ENCODE peak calls at places on chromosome 3, in ten cellular contexts. One of them, this sample, is unnamed. For H3K27me3, the result is how much of the 10 kb centered on the place peaks cover.

GRCh38 chr3:56693750-56694149 is 10.7 kb upstream of the TASOR start:
- DNase-seq in heart left ventricle: no peak
- DNase-seq in cardiac muscle cell: no peak
- DNase-seq in AG04450: no peak
- DNase-seq in brain microvascular endothelial cell: no peak
- DNase-seq in PC-3: no peak
- DNase-seq in pancreas: no peak
- DNase-seq in transverse colon: peak
- DNase-seq in esophagus squamous epithelium: no peak
- DNase-seq in mammary epithelial cell: no peak
- DNase-seq in this sample: no peak

GRCh38 chr3:8366214-8366613 is 135.4 kb upstream of the LMCD1 start:
- DNase-seq in heart left ventricle: no peak
- DNase-seq in cardiac muscle cell: no peak
- DNase-seq in AG04450: no peak
- DNase-seq in brain microvascular endothelial cell: no peak
- DNase-seq in PC-3: no peak
- DNase-seq in pancreas: no peak
- DNase-seq in transverse colon: no peak
- DNase-seq in esophagus squamous epithelium: no peak
- DNase-seq in mammary epithelial cell: no peak
- DNase-seq in this sample: no peak

GRCh38 chr3:72482589-72483249 is 365.5 kb downstream of the SHQ1 start:
- DNase-seq in heart left ventricle: peak
- DNase-seq in cardiac muscle cell: peak
- DNase-seq in AG04450: peak
- DNase-seq in brain microvascular endothelial cell: peak
- DNase-seq in PC-3: peak
- DNase-seq in pancreas: peak
- DNase-seq in transverse colon: peak
- DNase-seq in esophagus squamous epithelium: peak
- DNase-seq in mammary epithelial cell: peak
- DNase-seq in this sample: peak

GRCh38 chr3:31729573-31729972 is 196.8 kb downstream of the STT3B start:
- DNase-seq in heart left ventricle: no peak
- DNase-seq in cardiac muscle cell: no peak
- DNase-seq in AG04450: no peak
- DNase-seq in brain microvascular endothelial cell: no peak
- DNase-seq in PC-3: no peak
- DNase-seq in pancreas: no peak
- DNase-seq in transverse colon: no peak
- DNase-seq in esophagus squamous epithelium: no peak
- DNase-seq in mammary epithelial cell: no peak
- DNase-seq in this sample: peak

GRCh38 chr3:153977148-153977547 is 144.0 kb upstream of the ARHGEF26 start:
- DNase-seq in heart left ventricle: no peak
- DNase-seq in cardiac muscle cell: no peak
- DNase-seq in AG04450: no peak
- DNase-seq in brain microvascular endothelial cell: peak
- DNase-seq in PC-3: peak
- DNase-seq in pancreas: no peak
- DNase-seq in transverse colon: no peak
- DNase-seq in esophagus squamous epithelium: no peak
- DNase-seq in mammary epithelial cell: no peak
- DNase-seq in this sample: no peak

GRCh38 chr3:15859507-15860013 is 61.8 kb upstream of the ANKRD28 start:
- DNase-seq in heart left ventricle: peak
- DNase-seq in cardiac muscle cell: peak
- DNase-seq in AG04450: peak
- DNase-seq in brain microvascular endothelial cell: peak
- DNase-seq in PC-3: peak
- DNase-seq in pancreas: peak
- DNase-seq in transverse colon: peak
- DNase-seq in esophagus squamous epithelium: peak
- DNase-seq in mammary epithelial cell: peak
- DNase-seq in this sample: peak

GRCh38 chr3:63818282-63819150 is 583 bp upstream of the C3orf49 start:
- DNase-seq in heart left ventricle: no peak
- DNase-seq in cardiac muscle cell: peak
- DNase-seq in AG04450: peak
- DNase-seq in brain microvascular endothelial cell: peak
- DNase-seq in PC-3: peak
- DNase-seq in pancreas: peak
- DNase-seq in transverse colon: peak
- DNase-seq in esophagus squamous epithelium: no peak
- DNase-seq in mammary epithelial cell: peak
- DNase-seq in this sample: peak

GRCh38 chr3:115239717-115240116 is 92.6 kb upstream of the ZBTB20 start:
- DNase-seq in heart left ventricle: no peak
- DNase-seq in cardiac muscle cell: no peak
- DNase-seq in AG04450: peak
- DNase-seq in brain microvascular endothelial cell: peak
- DNase-seq in PC-3: peak
- DNase-seq in pancreas: peak
- DNase-seq in transverse colon: no peak
- DNase-seq in esophagus squamous epithelium: no peak
- DNase-seq in mammary epithelial cell: peak
- DNase-seq in this sample: peak

GRCh38 chr3:140617135-140617534 is 60.7 kb upstream of the TRIM42 start:
- DNase-seq in heart left ventricle: no peak
- DNase-seq in cardiac muscle cell: no peak
- DNase-seq in AG04450: no peak
- DNase-seq in brain microvascular endothelial cell: no peak
- DNase-seq in PC-3: no peak
- DNase-seq in pancreas: no peak
- DNase-seq in transverse colon: no peak
- DNase-seq in esophagus squamous epithelium: no peak
- DNase-seq in mammary epithelial cell: no peak
- DNase-seq in this sample: no peak

GRCh38 chr3:133930341-133930933 is 34.8 kb upstream of the RAB6B start:
- DNase-seq in heart left ventricle: no peak
- DNase-seq in cardiac muscle cell: peak
- DNase-seq in AG04450: no peak
- DNase-seq in brain microvascular endothelial cell: peak
- DNase-seq in PC-3: peak
- DNase-seq in pancreas: no peak
- DNase-seq in transverse colon: no peak
- DNase-seq in esophagus squamous epithelium: no peak
- DNase-seq in mammary epithelial cell: peak
- DNase-seq in this sample: peak

GRCh38 chr3:51681453-51681852 is 10.4 kb downstream of the TEX264 start:
- DNase-seq in heart left ventricle: peak
- DNase-seq in cardiac muscle cell: no peak
- DNase-seq in AG04450: no peak
- DNase-seq in brain microvascular endothelial cell: no peak
- DNase-seq in PC-3: peak
- DNase-seq in pancreas: no peak
- DNase-seq in transverse colon: peak
- DNase-seq in esophagus squamous epithelium: no peak
- DNase-seq in mammary epithelial cell: peak
- DNase-seq in this sample: no peak

GRCh38 chr3:139745831-139746230 is 68.1 kb upstream of the NMNAT3 start:
- DNase-seq in heart left ventricle: no peak
- DNase-seq in cardiac muscle cell: peak
- DNase-seq in AG04450: no peak
- DNase-seq in brain microvascular endothelial cell: peak
- DNase-seq in PC-3: peak
- DNase-seq in pancreas: no peak
- DNase-seq in transverse colon: no peak
- DNase-seq in esophagus squamous epithelium: no peak
- DNase-seq in mammary epithelial cell: peak
- DNase-seq in this sample: no peak

GRCh38 chr3:68972358-68972979 is 40.1 kb upstream of the TAFA4 start:
- DNase-seq in heart left ventricle: no peak
- DNase-seq in cardiac muscle cell: peak
- DNase-seq in AG04450: no peak
- DNase-seq in brain microvascular endothelial cell: peak
- DNase-seq in PC-3: peak
- DNase-seq in pancreas: peak
- DNase-seq in transverse colon: peak
- DNase-seq in esophagus squamous epithelium: no peak
- DNase-seq in mammary epithelial cell: peak
- DNase-seq in this sample: peak

GRCh38 chr3:77524467-77524866 is 484.6 kb downstream of the ROBO2 start:
- DNase-seq in heart left ventricle: no peak
- DNase-seq in cardiac muscle cell: no peak
- DNase-seq in AG04450: no peak
- DNase-seq in brain microvascular endothelial cell: no peak
- DNase-seq in PC-3: no peak
- DNase-seq in pancreas: no peak
- DNase-seq in transverse colon: no peak
- DNase-seq in esophagus squamous epithelium: no peak
- DNase-seq in mammary epithelial cell: no peak
- DNase-seq in this sample: no peak

GRCh38 chr3:98750520-98750919 is 12.6 kb upstream of the ST3GAL6 start:
- DNase-seq in heart left ventricle: no peak
- DNase-seq in cardiac muscle cell: no peak
- DNase-seq in AG04450: no peak
- DNase-seq in brain microvascular endothelial cell: no peak
- DNase-seq in PC-3: peak
- DNase-seq in pancreas: no peak
- DNase-seq in transverse colon: no peak
- DNase-seq in esophagus squamous epithelium: no peak
- DNase-seq in mammary epithelial cell: no peak
- DNase-seq in this sample: no peak

GRCh38 chr3:172515130-172515918 is 7.9 kb downstream of the TNFSF10 start:
- DNase-seq in heart left ventricle: no peak
- DNase-seq in cardiac muscle cell: no peak
- DNase-seq in AG04450: no peak
- DNase-seq in brain microvascular endothelial cell: no peak
- DNase-seq in PC-3: no peak
- DNase-seq in pancreas: no peak
- DNase-seq in transverse colon: no peak
- DNase-seq in esophagus squamous epithelium: no peak
- DNase-seq in mammary epithelial cell: no peak
- DNase-seq in this sample: no peak
- H3K27ac ChIP-seq in heart left ventricle: peak
- H3K27ac ChIP-seq in cardiac muscle cell: no peak
- H3K27ac ChIP-seq in AG04450: no peak
- H3K27ac ChIP-seq in brain microvascular endothelial cell: no peak
- H3K27ac ChIP-seq in PC-3: no peak
- H3K27ac ChIP-seq in pancreas: no peak
- H3K27ac ChIP-seq in transverse colon: peak
- H3K27ac ChIP-seq in esophagus squamous epithelium: peak
- H3K27ac ChIP-seq in mammary epithelial cell: peak
- H3K27ac ChIP-seq in this sample: peak

GRCh38 chr3:169669816-169670215 is 6.3 kb upstream of the MECOM start:
- DNase-seq in heart left ventricle: no peak
- DNase-seq in cardiac muscle cell: no peak
- DNase-seq in AG04450: no peak
- DNase-seq in brain microvascular endothelial cell: no peak
- DNase-seq in PC-3: no peak
- DNase-seq in pancreas: no peak
- DNase-seq in transverse colon: no peak
- DNase-seq in esophagus squamous epithelium: no peak
- DNase-seq in mammary epithelial cell: no peak
- DNase-seq in this sample: no peak

GRCh38 chr3:169667380-169667671 is 3.8 kb upstream of the MECOM start:
- DNase-seq in heart left ventricle: no peak
- DNase-seq in cardiac muscle cell: no peak
- DNase-seq in AG04450: no peak
- DNase-seq in brain microvascular endothelial cell: no peak
- DNase-seq in PC-3: no peak
- DNase-seq in pancreas: no peak
- DNase-seq in transverse colon: no peak
- DNase-seq in esophagus squamous epithelium: no peak
- DNase-seq in mammary epithelial cell: no peak
- DNase-seq in this sample: no peak

GRCh38 chr3:169668957-169669681 is 5.6 kb upstream of the MECOM start:
- DNase-seq in heart left ventricle: peak
- DNase-seq in cardiac muscle cell: peak
- DNase-seq in AG04450: no peak
- DNase-seq in brain microvascular endothelial cell: peak
- DNase-seq in PC-3: peak
- DNase-seq in pancreas: peak
- DNase-seq in transverse colon: peak
- DNase-seq in esophagus squamous epithelium: no peak
- DNase-seq in mammary epithelial cell: peak
- DNase-seq in this sample: peak

GRCh38 chr3:169667710-169668080 is 4.2 kb upstream of the MECOM start:
- DNase-seq in heart left ventricle: no peak
- DNase-seq in cardiac muscle cell: no peak
- DNase-seq in AG04450: no peak
- DNase-seq in brain microvascular endothelial cell: no peak
- DNase-seq in PC-3: no peak
- DNase-seq in pancreas: no peak
- DNase-seq in transverse colon: no peak
- DNase-seq in esophagus squamous epithelium: no peak
- DNase-seq in mammary epithelial cell: no peak
- DNase-seq in this sample: no peak

GRCh38 chr3:169668081-169668956 is 4.8 kb upstream of the MECOM start:
- DNase-seq in heart left ventricle: peak
- DNase-seq in cardiac muscle cell: peak
- DNase-seq in AG04450: no peak
- DNase-seq in brain microvascular endothelial cell: no peak
- DNase-seq in PC-3: peak
- DNase-seq in pancreas: peak
- DNase-seq in transverse colon: peak
- DNase-seq in esophagus squamous epithelium: no peak
- DNase-seq in mammary epithelial cell: no peak
- DNase-seq in this sample: no peak
- H3K27me3 ChIP-seq in heart left ventricle: under half
- H3K27me3 ChIP-seq in cardiac muscle cell: half or more
- H3K27me3 ChIP-seq in AG04450: half or more
- H3K27me3 ChIP-seq in brain microvascular endothelial cell: half or more
- H3K27me3 ChIP-seq in PC-3: under half
- H3K27me3 ChIP-seq in pancreas: under half
- H3K27me3 ChIP-seq in transverse colon: half or more
- H3K27me3 ChIP-seq in esophagus squamous epithelium: under half
- H3K27me3 ChIP-seq in mammary epithelial cell: half or more
- H3K27me3 ChIP-seq in this sample: half or more

GRCh38 chr3:43345877-43346276 is 59.5 kb downstream of the SNRK start:
- DNase-seq in heart left ventricle: no peak
- DNase-seq in cardiac muscle cell: no peak
- DNase-seq in AG04450: no peak
- DNase-seq in brain microvascular endothelial cell: peak
- DNase-seq in PC-3: no peak
- DNase-seq in pancreas: no peak
- DNase-seq in transverse colon: no peak
- DNase-seq in esophagus squamous epithelium: no peak
- DNase-seq in mammary epithelial cell: peak
- DNase-seq in this sample: no peak
- H3K27ac ChIP-seq in heart left ventricle: no peak
- H3K27ac ChIP-seq in cardiac muscle cell: no peak
- H3K27ac ChIP-seq in AG04450: no peak
- H3K27ac ChIP-seq in brain microvascular endothelial cell: peak
- H3K27ac ChIP-seq in PC-3: no peak
- H3K27ac ChIP-seq in pancreas: no peak
- H3K27ac ChIP-seq in transverse colon: no peak
- H3K27ac ChIP-seq in esophagus squamous epithelium: no peak
- H3K27ac ChIP-seq in mammary epithelial cell: no peak
- H3K27ac ChIP-seq in this sample: no peak

DNA sequence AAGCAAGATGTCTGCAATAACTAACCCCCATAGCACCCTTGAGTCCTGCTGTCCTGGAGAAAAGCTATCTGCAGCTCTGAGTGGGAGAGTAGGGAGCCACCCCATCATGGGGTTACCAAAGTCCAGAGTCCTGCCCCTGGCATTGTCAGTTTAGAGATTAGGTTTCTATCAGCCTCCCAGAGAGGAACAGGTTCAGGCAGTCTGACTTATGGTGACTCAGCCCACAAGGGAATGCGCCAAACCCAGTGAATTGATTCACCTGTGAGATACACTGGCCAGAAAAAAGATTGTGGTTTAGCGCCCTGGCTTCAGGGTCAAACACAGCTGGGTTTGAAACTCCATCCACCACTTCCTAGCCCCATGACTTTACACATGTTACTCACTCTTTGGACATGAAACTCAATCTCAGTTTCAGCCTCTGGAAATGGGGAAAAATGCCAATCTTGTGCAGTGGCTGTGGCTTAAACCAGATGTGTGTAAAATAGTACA is 263.6 kb upstream of the HES1 start:
- DNase-seq in heart left ventricle: no peak
- DNase-seq in cardiac muscle cell: no peak
- DNase-seq in AG04450: peak
- DNase-seq in brain microvascular endothelial cell: peak
- DNase-seq in PC-3: peak
- DNase-seq in pancreas: peak
- DNase-seq in transverse colon: peak
- DNase-seq in esophagus squamous epithelium: no peak
- DNase-seq in mammary epithelial cell: peak
- DNase-seq in this sample: peak
- H3K27me3 ChIP-seq in heart left ventricle: under half
- H3K27me3 ChIP-seq in cardiac muscle cell: under half
- H3K27me3 ChIP-seq in AG04450: under half
- H3K27me3 ChIP-seq in brain microvascular endothelial cell: under half
- H3K27me3 ChIP-seq in PC-3: under half
- H3K27me3 ChIP-seq in pancreas: under half
- H3K27me3 ChIP-seq in transverse colon: under half
- H3K27me3 ChIP-seq in esophagus squamous epithelium: under half
- H3K27me3 ChIP-seq in mammary epithelial cell: under half
- H3K27me3 ChIP-seq in this sample: under half